ENCODE peak calls at places on chromosomes 12 and 14, in seven cellular contexts. Z is A172; A is Panc1; T is T-helper 2 cell; C is astrocyte of the spinal cord; X is left ventricle myocardium superior; Q is CD4-positive, alpha-beta memory T cell. O is an unnamed sample.

GRCh38 chr12:106149096-106149784 is 10.5 kb upstream of the NUAK1 start:
- DNase-seq in Z (peak), A (no peak), T (no peak), C (peak), X (no peak), Q (no peak), O (no peak)

GRCh38 chr12:68334136-68334535 is 2.0 kb upstream of the MDM1 start:
- DNase-seq in Z (no peak), A (no peak), T (no peak), C (no peak), X (peak), Q (no peak), O (no peak)

GRCh38 chr12:66947119-66947518 is 268.2 kb upstream of the GRIP1 start:
- DNase-seq in Z (peak), A (no peak), T (no peak), C (no peak), X (no peak), Q (no peak), O (no peak)

GRCh38 chr12:5621329-5621728 is 189.4 kb downstream of the NTF3 start:
- DNase-seq in Z (no peak), A (no peak), T (no peak), C (no peak), X (no peak), Q (no peak), O (no peak)

GRCh38 chr14:77133718-77134338 is 7.8 kb downstream of the ZDHHC22 start:
- DNase-seq in Z (peak), A (no peak), T (peak), C (peak), X (peak), Q (peak), O (peak)

GRCh38 chr12:121911824-121912585 is 6.4 kb upstream of the CFAP251 start:
- DNase-seq in Z (no peak), A (no peak), T (no peak), C (no peak), X (no peak), Q (no peak), O (no peak)

GRCh38 chr12:57080855-57081254 is 2.3 kb upstream of the NEMP1 start:
- DNase-seq in Z (no peak), A (no peak), T (no peak), C (no peak), X (no peak), Q (no peak), O (no peak)

GRCh38 chr14:89304972-89305703 is 111.9 kb downstream of the FOXN3 start:
- DNase-seq in Z (no peak), A (no peak), T (no peak), C (peak), X (no peak), Q (no peak), O (peak)

GRCh38 chr12:3304436-3305135 is 186.4 kb upstream of the PRMT8 start:
- DNase-seq in Z (peak), A (no peak), T (no peak), C (peak), X (no peak), Q (no peak), O (no peak)

GRCh38 chr12:84357314-84357713 is 555.3 kb downstream of the SLC6A15 start:
- DNase-seq in Z (no peak), A (no peak), T (no peak), C (no peak), X (no peak), Q (no peak), O (no peak)

GRCh38 chr12:42673535-42673934 is 84.0 kb upstream of the PRICKLE1 start:
- DNase-seq in Z (no peak), A (no peak), T (no peak), C (no peak), X (no peak), Q (no peak), O (no peak)

GRCh38 chr14:99604766-99605298 is 825 bp upstream of the CCDC85C start:
- DNase-seq in Z (no peak), A (no peak), T (no peak), C (peak), X (peak), Q (no peak), O (no peak)

GRCh38 chr14:76926521-76927251 is 100.5 kb downstream of the LRRC74A start:
- DNase-seq in Z (peak), A (no peak), T (peak), C (no peak), X (peak), Q (peak), O (peak)

GRCh38 chr14:38233218-38233617 is 22.7 kb downstream of the CLEC14A start:
- DNase-seq in Z (no peak), A (no peak), T (no peak), C (no peak), X (no peak), Q (no peak), O (no peak)

GRCh38 chr12:123983822-123984485 is 10.9 kb downstream of the ZNF664 start:
- DNase-seq in Z (peak), A (no peak), T (no peak), C (peak), X (peak), Q (peak), O (peak)

GRCh38 chr12:58915634-58916033 is 4.7 kb downstream of the LRIG3 start:
- DNase-seq in Z (no peak), A (no peak), T (no peak), C (peak), X (peak), Q (no peak), O (peak)

GRCh38 chr14:51554953-51555352 is 96.8 kb upstream of the FRMD6 start:
- DNase-seq in Z (peak), A (no peak), T (no peak), C (peak), X (no peak), Q (peak), O (no peak)

O was measured in fibroblast of the conjunctiva.